ENCODE peak calls at places on chromosome 19, in four cellular contexts. O, S, U and P are unnamed samples.

GRCh38 chr19:1859319-1859718 is 4.1 kb downstream of the KLF16 start:
- DNase-seq in U (no peak), O (no peak), S (no peak), P (no peak)

GRCh38 chr19:52188822-52189744 is 769 bp upstream of the PPP2R1A start:
- DNase-seq in S (peak), O (peak), U (peak), P (no peak)

GRCh38 chr19:958967-959685 is 25.0 kb upstream of the WDR18 start:
- DNase-seq in S (no peak), O (no peak), U (peak), P (no peak)

GRCh38 chr19:33616857-33617256 is 4.9 kb upstream of the CHST8 start:
- DNase-seq in S (no peak), U (no peak), O (no peak), P (no peak)

GRCh38 chr19:11381535-11382369 is 2.4 kb downstream of the EPOR start:
- DNase-seq in O (no peak), S (peak), U (peak), P (peak)

GRCh38 chr19:17170538-17171297 is 44.4 kb upstream of the USE1 start:
- DNase-seq in U (no peak), O (no peak), S (no peak), P (no peak)

GRCh38 chr19:51546650-51547396 is 15.4 kb upstream of the SIGLEC6 start:
- DNase-seq in U (peak), O (no peak), S (no peak), P (no peak)

GRCh38 chr19:23527797-23528196 is 132.5 kb upstream of the ZNF91 start:
- DNase-seq in S (no peak), U (no peak), O (no peak), P (no peak)

GRCh38 chr19:44212865-44213346 is 574 bp downstream of the ZNF227 start:
- DNase-seq in U (peak), O (no peak), S (no peak), P (no peak)

GRCh38 chr19:45589768-45590167 is 5.2 kb upstream of the OPA3 start:
- DNase-seq in O (no peak), U (no peak), S (no peak), P (no peak)

GRCh38 chr19:33797821-33798633 is 1.4 kb downstream of the KCTD15 start:
- DNase-seq in U (no peak), S (no peak), O (no peak), P (no peak)

GRCh38 chr19:22422220-22422619 is at the start of gene ZNF98:
- DNase-seq in S (no peak), O (peak), U (no peak), P (peak)

GRCh38 chr19:45878043-45878794 is 7.7 kb downstream of the IRF2BP1 start:
- DNase-seq in O (peak), U (no peak), S (no peak), P (no peak)

GRCh38 chr19:2434267-2434666 is 6.9 kb upstream of the TIMM13 start:
- DNase-seq in S (no peak), U (no peak), O (no peak), P (no peak)

GRCh38 chr19:49881672-49882394 is 4.3 kb downstream of the TBC1D17 start:
- DNase-seq in S (no peak), U (no peak), O (no peak), P (no peak)

GRCh38 chr19:29527500-29528328 is 1.9 kb downstream of the VSTM2B start:
- DNase-seq in U (no peak), S (no peak), O (no peak), P (no peak)

GRCh38 chr19:55494172-55494761 is 6.0 kb downstream of the SSC5D start:
- DNase-seq in S (peak), U (peak), O (no peak), P (no peak)

GRCh38 chr19:45693168-45693788 is 812 bp downstream of the QPCTL start:
- DNase-seq in S (peak), U (peak), O (peak), P (no peak)

GRCh38 chr19:41933131-41933458 is 4.8 kb upstream of the ERFL start:
- DNase-seq in U (no peak), S (no peak), O (no peak), P (no peak)

DNA sequence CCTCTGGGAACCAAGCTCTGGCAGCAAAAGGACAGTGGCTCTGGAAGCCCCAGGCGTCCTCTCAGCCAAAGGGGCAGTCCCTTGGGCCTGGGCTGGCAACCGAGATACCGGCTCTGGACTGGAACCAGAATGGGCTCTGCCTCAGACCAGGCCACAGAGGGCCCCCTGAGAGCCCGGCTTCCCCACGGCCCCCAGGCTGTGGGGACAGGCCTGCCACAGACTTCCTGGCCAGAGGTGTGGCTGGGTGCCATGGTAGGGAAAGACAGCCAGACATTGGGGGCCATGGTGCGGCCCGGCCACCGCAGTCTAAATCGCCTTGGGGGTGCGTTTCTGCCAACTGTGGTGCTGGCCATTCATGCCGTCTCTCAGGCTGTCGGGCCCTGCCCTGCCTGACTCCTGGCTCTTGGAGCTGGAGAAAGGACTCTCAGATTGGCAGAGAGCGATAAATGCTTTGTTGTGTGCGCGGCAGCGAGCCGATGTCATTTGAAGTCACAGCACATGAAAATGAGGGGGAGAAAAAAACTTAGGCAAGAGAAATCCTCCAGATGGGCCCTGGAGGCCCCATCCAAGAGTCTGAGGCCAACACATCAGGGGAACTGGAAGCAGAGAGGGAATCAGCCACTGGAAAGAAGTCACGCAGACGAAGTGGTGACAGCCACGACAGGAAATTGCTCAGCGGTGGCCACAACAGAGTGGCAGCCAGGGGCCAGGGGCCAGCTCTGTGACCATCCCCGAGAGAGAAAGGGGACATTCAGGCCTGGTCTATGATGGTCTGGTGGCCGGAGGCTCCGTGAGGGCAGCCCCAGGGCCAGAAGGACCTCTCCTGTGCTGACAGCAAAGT is 26.5 kb downstream of the SH3GL1 start:
- DNase-seq in O (no peak), U (no peak), S (peak), P (peak)
- H3K4me3 ChIP-seq in O (peak), U (no peak), S (no peak), P (peak)

DNA sequence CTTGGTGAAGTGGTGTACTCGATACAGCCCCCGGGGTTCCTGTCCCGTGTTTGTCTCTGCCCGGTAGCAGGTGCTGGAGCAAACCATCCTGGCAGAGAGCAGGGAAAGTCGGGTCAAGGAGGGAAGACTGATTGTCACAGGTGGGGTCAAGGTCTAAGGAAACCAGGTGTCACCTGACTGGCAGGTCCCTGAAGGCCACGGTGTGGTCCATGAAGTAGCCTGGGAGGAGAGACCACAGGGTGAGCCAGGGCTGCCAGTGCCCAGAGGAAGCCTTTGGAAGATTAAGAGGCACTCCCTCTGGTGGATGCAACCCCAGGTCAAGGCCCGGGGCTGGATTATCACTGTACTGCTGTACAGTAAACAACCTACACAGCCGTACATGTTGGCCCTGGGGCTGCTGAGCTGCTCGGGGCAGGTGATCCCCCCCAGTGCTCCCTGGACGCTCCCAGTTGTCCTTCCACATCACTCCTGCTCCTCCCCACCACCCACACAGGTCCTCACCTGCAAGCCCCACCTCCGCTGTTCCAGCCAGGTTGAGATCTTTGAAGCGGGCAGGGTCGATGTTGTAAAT is 6.0 kb upstream of the CCER2 start:
- DNase-seq in O (no peak), U (no peak), S (no peak), P (no peak)
- TF ChIP-seq CTCF in O (no peak), U (peak), S (no peak), P (no peak)

GRCh38 chr19:35278578-35279284 is 3.6 kb upstream of the HAMP start:
- DNase-seq in O (no peak), U (no peak), S (no peak), P (no peak)
- H3K27ac ChIP-seq in O (no peak), U (no peak), S (no peak), P (no peak)

GRCh38 chr19:40721140-40721486 is 4.2 kb downstream of the ITPKC start:
- DNase-seq in U (no peak), O (no peak), S (no peak), P (no peak)
- H3K4me3 ChIP-seq in U (no peak), O (peak), S (peak), P (peak)

GRCh38 chr19:15841875-15842569 is 26.6 kb upstream of the OR10H1 start:
- DNase-seq in U (no peak), O (no peak), S (peak), P (no peak)
- TF ChIP-seq CTCF in U (no peak), O (no peak), S (no peak), P (no peak)

DNA sequence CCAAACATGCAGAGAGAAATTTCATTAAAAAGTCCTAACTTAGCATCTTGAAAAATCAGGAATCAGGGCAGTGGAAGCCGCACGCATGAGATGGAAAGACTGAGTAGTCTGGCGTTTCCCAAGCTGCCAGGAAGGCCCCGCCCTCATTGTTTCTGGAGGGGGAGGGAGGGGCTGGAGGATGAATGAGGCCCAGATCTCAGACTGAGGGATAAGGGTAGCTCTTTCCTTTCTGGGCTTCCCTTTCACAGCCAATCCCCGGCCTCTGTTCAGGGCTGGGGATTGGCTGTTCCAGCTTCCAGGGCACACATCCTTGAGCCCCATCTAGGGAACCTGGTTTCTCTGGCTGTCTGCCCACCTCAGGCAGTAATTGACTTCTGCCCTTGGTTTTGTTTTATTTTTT is 7.3 kb downstream of the C19orf53 start:
- DNase-seq in S (peak), U (peak), O (peak), P (peak)
- H3K27ac ChIP-seq in S (peak), U (peak), O (peak), P (peak)

GRCh38 chr19:20333508-20333907 is 166.5 kb downstream of the ZNF486 start:
- DNase-seq in O (no peak), U (no peak), S (no peak), P (no peak)
- H3K4me3 ChIP-seq in O (no peak), U (no peak), S (no peak), P (no peak)